ENCODE peak calls at places on chromosomes 1 and 21, in four cellular contexts. B, C, H and J are unnamed samples.

GRCh38 chr1:177306981-177307380 is 136.2 kb downstream of the BRINP2 start:
- DNase-seq in C (no peak), B (no peak), H (no peak), J (no peak)

GRCh38 chr1:60088620-60089155 is 15.1 kb upstream of the C1orf87 start:
- DNase-seq in B (no peak), H (no peak), C (no peak), J (no peak)

GRCh38 chr1:240967070-240967724 is 355.2 kb upstream of the GREM2 start:
- DNase-seq in B (no peak), C (no peak), H (no peak), J (no peak)

GRCh38 chr1:168365719-168366474 is 85.2 kb downstream of the TBX19 start:
- DNase-seq in H (no peak), C (no peak), B (no peak), J (no peak)

GRCh38 chr1:243475966-243476365 is 220.1 kb downstream of the SDCCAG8 start:
- DNase-seq in B (peak; percentile 22), C (peak; percentile 77), H (no peak), J (no peak)

GRCh38 chr1:25051906-25052305 is 121.8 kb upstream of the RUNX3 start:
- DNase-seq in H (no peak), B (no peak), C (no peak), J (no peak)

GRCh38 chr1:61170328-61171238 is 88.2 kb downstream of the NFIA start:
- DNase-seq in C (no peak), B (no peak), H (no peak), J (no peak)

GRCh38 chr1:150873521-150873920 is 2.9 kb downstream of the ARNT start:
- DNase-seq in C (no peak), B (no peak), H (no peak), J (no peak)

GRCh38 chr1:29122987-29123870 is 474 bp downstream of the TMEM200B start:
- DNase-seq in B (peak; percentile 57), C (no peak), H (no peak), J (no peak)

GRCh38 chr21:46603228-46603627 is 1.7 kb downstream of the S100B start:
- DNase-seq in C (no peak), B (peak; percentile 5), H (no peak), J (no peak)

GRCh38 chr1:91757760-91758545 is 128.0 kb downstream of the TGFBR3 start:
- DNase-seq in C (no peak), B (no peak), H (no peak), J (no peak)

GRCh38 chr1:67833595-67833926 is 294 bp upstream of the GNG12 start:
- DNase-seq in B (no peak), C (no peak), H (no peak), J (no peak)

GRCh38 chr1:233735847-233736246 is 121.9 kb downstream of the KCNK1 start:
- DNase-seq in B (no peak), H (no peak), C (no peak), J (no peak)

GRCh38 chr21:32626633-32627196 is 14.5 kb upstream of the CFAP298 start:
- DNase-seq in H (no peak), C (peak; percentile 12), B (no peak), J (no peak)

GRCh38 chr1:10155087-10155712 is 55.2 kb upstream of the KIF1B start:
- DNase-seq in H (no peak), C (no peak), B (no peak), J (no peak)

GRCh38 chr21:45571641-45572040 is 29.4 kb upstream of the SLC19A1 start:
- DNase-seq in B (no peak), H (no peak), C (no peak), J (no peak)